ENCODE peak calls at places on chromosome 1, in five cellular contexts. D is body of pancreas, Y is neural progenitor cell, C is breast epithelium, Z is left ventricle myocardium inferior. S is an unnamed sample. For H3K4me1, the result is how much of the 10 kb centered on the place peaks cover.

GRCh38 chr1:86541859-86542258 is 5.0 kb upstream of the CLCA4 start:
- DNase-seq in D (no peak), Y (no peak), C (no peak), Z (no peak), S (no peak)

GRCh38 chr1:180294711-180295110 is 64.6 kb downstream of the LHX4 start:
- DNase-seq in D (no peak), Y (no peak), C (no peak), Z (no peak), S (no peak)

GRCh38 chr1:8889103-8889846 is 10.8 kb upstream of the ENO1 start:
- DNase-seq in D (no peak), Y (no peak), C (no peak), Z (no peak), S (peak)

GRCh38 chr1:111275780-111276433 is 14.7 kb upstream of the CHIA start:
- DNase-seq in D (no peak), Y (no peak), C (no peak), Z (no peak), S (no peak)

GRCh38 chr1:25825605-25826004 is 5.9 kb downstream of the MTFR1L start:
- DNase-seq in D (no peak), Y (no peak), C (no peak), Z (no peak), S (no peak)

GRCh38 chr1:161006563-161006962 is 14.4 kb downstream of the F11R start:
- DNase-seq in D (no peak), Y (no peak), C (no peak), Z (no peak), S (no peak)

GRCh38 chr1:113534875-113535274 is 144.6 kb downstream of the MAGI3 start:
- DNase-seq in D (no peak), Y (no peak), C (no peak), Z (no peak), S (no peak)

GRCh38 chr1:101140041-101140718 is 96.6 kb upstream of the S1PR1 start:
- DNase-seq in D (no peak), Y (no peak), C (no peak), Z (no peak), S (no peak)

GRCh38 chr1:186059311-186059710 is 315.7 kb downstream of the TPR start:
- DNase-seq in D (no peak), Y (no peak), C (no peak), Z (no peak), S (no peak)

GRCh38 chr1:225657462-225657989 is 4.6 kb upstream of the ENAH start:
- DNase-seq in D (no peak), Y (no peak), C (no peak), Z (no peak), S (no peak)

GRCh38 chr1:46186076-46186475 is 9.8 kb upstream of the P3R3URF start:
- DNase-seq in D (no peak), Y (no peak), C (no peak), Z (no peak), S (no peak)

GRCh38 chr1:67801903-67802302 is 31.4 kb downstream of the GNG12 start:
- DNase-seq in D (no peak), Y (no peak), C (no peak), Z (no peak), S (no peak)

GRCh38 chr1:180933141-180933540 is 20.4 kb downstream of the KIAA1614 start:
- DNase-seq in D (no peak), Y (no peak), C (no peak), Z (no peak), S (no peak)

GRCh38 chr1:9438431-9439073 is 100.7 kb upstream of the SLC25A33 start:
- DNase-seq in D (peak), Y (no peak), C (peak), Z (peak), S (no peak)

GRCh38 chr1:93111561-93111960 is 32.5 kb downstream of the MTF2 start:
- DNase-seq in D (no peak), Y (no peak), C (no peak), Z (no peak), S (no peak)

GRCh38 chr1:183590225-183591191 is at the start of gene NCF2:
- DNase-seq in D (no peak), Y (no peak), C (no peak), Z (no peak), S (peak)

GRCh38 chr1:217214551-217214950 is 416.3 kb downstream of the GPATCH2 start:
- DNase-seq in D (no peak), Y (no peak), C (no peak), Z (no peak), S (no peak)

GRCh38 chr1:64495878-64496277 is 25.9 kb downstream of the CACHD1 start:
- DNase-seq in D (no peak), Y (no peak), C (no peak), Z (no peak), S (no peak)
- H3K4me1 ChIP-seq in D (under half), Y (half or more), C (under half), Z (under half), S (under half)

DNA sequence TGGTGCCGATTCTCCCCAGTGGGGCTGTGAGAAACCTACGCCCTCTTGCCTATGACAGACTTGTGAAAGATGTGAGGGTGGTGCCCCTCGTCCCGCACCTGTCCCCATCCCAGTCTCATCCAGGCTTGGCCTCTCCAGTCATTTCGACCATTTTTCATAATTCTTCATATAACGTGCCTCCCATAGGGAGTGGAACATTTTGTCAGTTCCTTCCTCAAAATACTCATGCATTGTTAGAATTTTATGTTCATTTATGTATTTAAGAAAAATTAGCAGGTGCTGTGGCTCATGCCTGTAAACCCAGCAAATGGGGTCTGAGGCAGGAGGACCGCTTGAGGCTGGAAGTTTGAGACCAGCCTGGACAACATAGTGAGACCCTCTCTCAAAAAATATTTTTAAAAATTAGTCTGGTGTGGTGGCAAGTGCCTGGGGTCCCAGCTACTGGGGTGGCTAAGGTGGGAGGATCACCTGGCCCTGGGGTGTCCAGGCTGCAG is 19.7 kb upstream of the SMPDL3B start:
- DNase-seq in D (no peak), Y (no peak), C (no peak), Z (no peak), S (no peak)
- H3K27ac ChIP-seq in D (peak), Y (no peak), C (peak), Z (peak), S (peak)

DNA sequence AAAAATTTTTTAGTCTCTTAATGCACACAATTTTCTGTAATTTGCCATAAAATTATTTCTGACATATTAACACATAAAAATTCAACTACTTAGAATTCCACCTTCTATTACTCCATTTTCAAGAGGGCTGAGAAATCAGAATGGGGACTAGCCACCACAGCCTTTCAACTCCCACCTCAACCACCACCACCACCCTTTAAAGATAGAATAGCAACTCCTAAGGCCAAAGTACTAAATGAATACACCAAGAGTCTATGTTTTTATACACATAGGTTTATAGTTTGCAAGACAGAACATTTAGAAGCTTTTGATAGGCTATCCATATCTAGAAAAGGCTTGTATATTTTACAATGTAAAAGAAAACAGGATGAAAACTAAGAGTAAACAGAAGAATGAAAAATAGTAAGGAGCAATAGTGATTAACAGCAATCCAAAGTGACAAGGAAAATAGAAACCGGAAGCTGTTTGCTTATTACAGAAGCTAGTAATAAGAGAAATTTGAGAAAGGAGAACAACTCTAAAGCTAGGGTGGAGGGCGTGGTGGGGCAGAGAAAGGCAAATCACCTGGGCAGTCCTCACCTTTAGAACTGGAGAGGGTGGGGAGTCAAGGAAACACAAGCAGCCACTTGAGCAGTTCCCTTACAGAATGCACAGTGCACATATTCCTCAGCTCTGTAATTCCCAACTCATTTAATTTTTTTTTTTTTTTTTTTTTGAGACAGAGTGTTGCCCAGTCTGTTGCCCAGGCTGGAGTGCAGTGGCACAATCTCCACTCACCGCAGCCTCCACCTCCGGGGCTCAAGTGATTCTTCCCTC is 27.7 kb downstream of the EPS15 start:
- DNase-seq in D (no peak), Y (no peak), C (no peak), Z (no peak), S (no peak)
- H3K4me1 ChIP-seq in D (under half), Y (under half), C (under half), Z (half or more), S (half or more)

DNA sequence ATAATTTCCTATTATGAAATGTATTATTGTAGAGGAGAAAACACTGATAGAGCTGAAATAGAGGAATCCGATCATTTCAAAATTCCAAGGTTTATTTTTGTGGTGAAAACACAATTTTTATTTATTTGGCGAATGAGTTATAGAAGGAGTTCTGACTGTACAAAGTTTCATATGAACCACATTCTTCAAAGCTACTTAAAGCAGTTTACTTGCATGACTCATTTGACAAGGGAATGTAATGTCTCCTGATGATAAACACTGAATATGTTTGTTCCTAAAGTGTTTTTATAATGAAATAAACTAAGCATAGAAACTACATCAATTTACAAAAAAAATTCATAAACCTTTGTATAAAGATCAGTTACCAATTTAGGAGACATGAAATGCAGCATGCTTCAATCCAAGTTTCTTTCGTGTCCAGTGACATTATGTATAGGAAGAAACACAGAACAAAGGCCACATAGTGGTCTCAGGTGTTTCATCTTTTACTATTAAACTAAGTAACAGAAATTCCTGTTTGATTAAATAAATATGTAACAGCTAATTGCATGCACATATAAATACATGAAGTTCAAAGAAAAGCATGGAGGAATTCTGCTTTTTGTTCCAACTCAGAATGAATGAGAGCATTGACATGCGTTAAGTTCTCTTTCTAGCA is 2.4 kb downstream of the PRKACB start:
- DNase-seq in D (no peak), Y (no peak), C (no peak), Z (no peak), S (no peak)
- H3K27ac ChIP-seq in D (no peak), Y (no peak), C (no peak), Z (no peak), S (no peak)

GRCh38 chr1:232037774-232038388 is 411.3 kb downstream of the DISC1 start:
- DNase-seq in D (no peak), Y (no peak), C (no peak), Z (no peak), S (no peak)

GRCh38 chr1:232033285-232033684 is 406.7 kb downstream of the DISC1 start:
- DNase-seq in D (no peak), Y (peak), C (no peak), Z (no peak), S (no peak)

GRCh38 chr1:232031156-232031555 is 404.6 kb downstream of the DISC1 start:
- DNase-seq in D (no peak), Y (no peak), C (no peak), Z (no peak), S (no peak)

GRCh38 chr1:232036161-232036942 is 409.8 kb downstream of the DISC1 start:
- DNase-seq in D (no peak), Y (no peak), C (no peak), Z (no peak), S (no peak)

DNA sequence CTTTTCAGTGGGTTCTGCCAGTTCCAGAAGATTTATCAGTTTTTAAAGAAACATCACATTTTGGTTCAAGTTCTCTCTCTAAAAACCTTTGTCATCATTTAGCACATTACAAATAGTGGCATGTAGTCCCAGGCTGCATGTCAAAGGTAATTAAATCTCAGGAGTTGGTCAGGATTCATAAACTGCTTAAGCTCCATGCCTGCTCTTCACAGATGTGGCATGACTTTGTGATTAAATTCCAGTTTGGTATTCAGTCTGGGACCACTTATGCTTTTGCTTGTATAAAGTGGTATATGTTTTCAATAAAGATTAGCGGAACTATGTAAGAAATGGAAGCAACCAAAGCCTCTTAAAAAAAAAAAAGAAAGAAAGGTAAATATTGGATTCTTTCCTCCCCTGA is 408.0 kb downstream of the DISC1 start:
- DNase-seq in D (no peak), Y (no peak), C (no peak), Z (no peak), S (no peak)
- H3K4me1 ChIP-seq in D (under half), Y (under half), C (under half), Z (under half), S (under half)

GRCh38 chr1:18927654-18928272 is 25.4 kb upstream of the ALDH4A1 start:
- DNase-seq in D (no peak), Y (no peak), C (no peak), Z (no peak), S (no peak)
- H3K27ac ChIP-seq in D (peak), Y (no peak), C (peak), Z (peak), S (peak)

DNA sequence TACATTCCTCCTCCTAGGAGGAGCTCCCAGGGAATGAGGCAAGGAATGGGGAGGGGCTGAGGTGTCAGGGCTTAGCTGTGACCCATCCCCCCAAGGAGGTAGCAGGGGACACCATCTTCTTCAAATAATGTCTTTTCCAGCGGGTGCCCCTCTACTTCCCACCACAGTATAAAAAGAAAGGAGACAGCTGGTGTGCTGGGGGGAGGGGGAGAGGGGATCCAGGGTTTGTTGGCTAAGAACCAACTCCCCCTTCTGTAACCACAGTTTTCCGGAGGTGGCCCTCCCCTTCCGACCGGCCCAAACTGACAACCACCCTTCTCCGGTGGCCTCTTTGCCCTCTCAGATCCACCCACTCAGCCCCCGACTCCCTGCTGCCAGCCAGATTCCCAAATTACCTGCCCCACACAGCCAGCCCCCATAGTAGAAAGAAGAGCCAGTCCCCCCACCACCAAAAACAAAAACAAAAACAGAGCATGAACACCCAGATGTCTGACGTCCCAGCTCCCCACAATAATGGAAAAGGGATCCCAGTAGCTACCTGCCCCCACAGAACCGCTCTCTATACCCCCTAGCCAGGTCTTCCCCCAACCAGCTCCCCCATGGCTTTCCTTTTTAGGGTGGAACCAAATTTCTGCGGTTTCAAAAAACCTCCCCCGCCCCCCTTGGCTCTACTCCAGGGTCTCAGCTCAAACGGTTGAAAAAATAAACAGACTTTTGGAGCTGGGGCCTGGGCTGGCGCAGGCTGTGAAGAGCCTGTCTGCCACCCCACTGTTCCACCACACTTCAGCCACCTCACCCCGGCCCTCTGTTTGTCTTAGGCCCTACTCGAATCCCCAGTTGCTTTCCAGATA is 2.1 kb downstream of the ARHGEF2 start:
- DNase-seq in D (peak), Y (peak), C (peak), Z (peak), S (peak)
- H3K4me1 ChIP-seq in D (half or more), Y (under half), C (under half), Z (half or more), S (half or more)

GRCh38 chr1:169144941-169145626 is 38.6 kb downstream of the ATP1B1 start:
- DNase-seq in D (no peak), Y (no peak), C (no peak), Z (no peak), S (no peak)
- H3K27ac ChIP-seq in D (peak), Y (no peak), C (no peak), Z (no peak), S (no peak)

DNA sequence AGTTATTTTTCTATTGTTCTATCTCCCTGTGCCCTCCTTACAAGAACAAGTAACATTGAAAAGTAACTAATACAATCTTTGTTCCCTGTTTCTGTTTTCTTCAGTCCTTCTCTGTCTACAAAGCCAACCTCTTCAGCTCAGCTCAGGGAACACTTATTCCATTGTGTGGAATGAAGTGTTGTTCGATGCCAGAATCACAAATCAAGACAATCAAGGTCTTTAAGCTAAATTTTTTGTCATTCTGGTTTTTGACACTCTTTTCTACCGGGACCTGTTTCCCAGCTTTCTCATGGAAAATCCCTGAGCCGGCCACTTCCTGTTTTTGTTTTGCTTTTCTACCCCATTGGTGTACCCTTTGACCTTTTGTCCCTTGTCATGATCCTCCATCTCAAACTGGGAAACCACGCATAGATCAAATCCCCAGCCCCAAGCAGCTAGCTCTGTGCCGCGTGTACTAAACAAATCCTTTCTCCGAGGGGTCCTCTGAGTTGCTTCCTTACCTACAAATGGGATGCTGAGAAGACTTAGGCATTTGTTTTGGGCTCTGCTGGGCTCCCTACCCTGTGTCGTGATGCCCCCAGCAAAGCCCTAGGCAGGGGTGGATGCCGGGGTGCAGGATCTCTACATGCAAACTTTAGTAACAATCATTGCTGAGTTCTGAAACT is 141.8 kb downstream of the TOMM20 start:
- DNase-seq in D (no peak), Y (peak), C (no peak), Z (no peak), S (no peak)
- H3K4me1 ChIP-seq in D (under half), Y (under half), C (under half), Z (half or more), S (half or more)